ENCODE peak calls at places on chromosomes 16 and 17, in nine cellular contexts. J is left lung, E is mucosa of descending colon, T is colonic mucosa, F is thyroid gland, B is upper lobe of right lung, H is heart right ventricle, Z is psoas muscle, X is A549. U is an unnamed sample.

GRCh38 chr16:7835032-7835431 is 502.4 kb downstream of the RBFOX1 start:
- DNase-seq in X (no peak), T (no peak), H (no peak), Z (no peak), J (no peak), E (no peak), F (no peak), B (no peak), U (no peak)

GRCh38 chr16:57202095-57202886 is 16.2 kb downstream of the RSPRY1 start:
- DNase-seq in T (no peak), H (no peak), X (no peak), B (no peak), Z (no peak), F (no peak), E (no peak), J (no peak), U (no peak)

GRCh38 chr17:61731330-61731729 is 132.0 kb downstream of the BRIP1 start:
- DNase-seq in Z (no peak), H (no peak), E (no peak), J (no peak), B (no peak), T (no peak), X (no peak), F (no peak), U (no peak)

GRCh38 chr16:27330542-27330941 is 16.8 kb downstream of the IL4R start:
- DNase-seq in Z (no peak), T (peak; percentile 62), H (peak; percentile 42), B (peak; percentile 77), F (peak; percentile 75), J (peak; percentile 73), X (no peak), E (no peak), U (peak; percentile 84)

GRCh38 chr17:30278032-30278431 is 13.7 kb downstream of the BLMH start:
- DNase-seq in B (no peak), T (no peak), X (peak; percentile 31), J (no peak), H (no peak), Z (no peak), F (peak; percentile 27), E (no peak), U (peak; percentile 63)

GRCh38 chr17:80877095-80877828 is 114.4 kb upstream of the CHMP6 start:
- DNase-seq in T (no peak), F (no peak), H (no peak), Z (peak; percentile 36), J (peak; percentile 11), X (no peak), E (peak; percentile 48), B (no peak), U (no peak)

GRCh38 chr16:3259097-3259496 is 2.7 kb upstream of the MEFV start:
- DNase-seq in F (no peak), J (peak; percentile 74), X (no peak), B (no peak), Z (no peak), H (no peak), T (peak; percentile 28), E (no peak), U (no peak)

GRCh38 chr17:73371285-73371684 is 59.5 kb upstream of the CDC42EP4 start:
- DNase-seq in E (no peak), H (no peak), J (no peak), X (peak; percentile 44), Z (no peak), B (no peak), F (no peak), T (no peak), U (no peak)

DNA sequence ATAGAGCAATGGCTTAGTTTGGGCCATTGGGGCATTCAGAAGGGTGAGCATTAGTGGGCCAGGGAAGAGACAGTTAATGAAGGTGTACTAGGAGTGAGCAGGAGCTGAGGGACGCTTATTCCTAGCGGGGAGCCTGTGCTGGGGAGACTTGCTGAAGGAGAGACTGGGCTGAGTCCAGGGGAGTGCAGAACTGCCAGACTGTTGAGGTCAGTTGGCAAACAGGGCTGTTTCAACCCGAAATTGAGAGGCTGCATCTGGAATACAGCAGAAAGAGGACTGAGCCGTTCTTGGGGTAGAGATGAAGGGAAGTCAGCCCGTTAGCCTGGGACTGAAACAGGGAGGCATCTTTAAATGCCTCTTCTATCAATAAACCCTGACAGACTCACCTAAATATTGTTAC is 33.2 kb downstream of the MAP2K6 start:
- DNase-seq in Z (peak; percentile 59), E (no peak), T (no peak), J (no peak), X (no peak), F (no peak), B (no peak), H (peak; percentile 35), U (peak; percentile 87)
- H3K4me3 ChIP-seq in Z (peak overlapping the region; percentile 58), E (no peak overlapping the region), T (no peak overlapping the region), J (no peak overlapping the region), X (no peak overlapping the region), F (no peak overlapping the region), B (no peak overlapping the region), H (no peak overlapping the region), U (no peak overlapping the region)

GRCh38 chr17:77488531-77489238 is 347.9 kb downstream of the SEC14L1 start:
- DNase-seq in E (peak; percentile 49), Z (peak; percentile 47), H (no peak), J (no peak), F (peak; percentile 2), X (no peak), B (no peak), T (no peak), U (no peak)

GRCh38 chr17:77489239-77489897 is 348.6 kb downstream of the SEC14L1 start:
- DNase-seq in E (peak; percentile 47), B (peak; percentile 57), X (no peak), J (peak; percentile 28), H (no peak), Z (peak; percentile 47), T (no peak), F (peak; percentile 1), U (no peak)

GRCh38 chr17:77485089-77485833 is 344.5 kb downstream of the SEC14L1 start:
- DNase-seq in E (peak; percentile 1), B (no peak), X (no peak), Z (peak; percentile 32), F (no peak), J (no peak), T (no peak), H (no peak), U (no peak)

GRCh38 chr17:77487677-77488530 is 347.1 kb downstream of the SEC14L1 start:
- DNase-seq in X (no peak), Z (peak; percentile 44), H (peak; percentile 12), J (no peak), E (peak; percentile 34), T (no peak), B (no peak), F (no peak), U (peak; percentile 48)

GRCh38 chr17:77487211-77487629 is 346.5 kb downstream of the SEC14L1 start:
- DNase-seq in Z (peak; percentile 12), X (no peak), F (no peak), T (no peak), J (no peak), H (no peak), E (peak; percentile 40), B (no peak), U (no peak)
- H3K4me1 ChIP-seq in Z (peaks cover 19% of the 10 kb centered on the region), X (peaks cover 4% of the 10 kb centered on the region), F (peaks cover 15% of the 10 kb centered on the region), T (no peaks in the 10 kb centered on the region), J (peaks cover 13% of the 10 kb centered on the region), H (peaks cover 15% of the 10 kb centered on the region), E (no peaks in the 10 kb centered on the region), B (peaks cover 16% of the 10 kb centered on the region), U (peaks cover 8% of the 10 kb centered on the region)

GRCh38 chr16:4832698-4833343 is 14.3 kb downstream of the GLYR1 start:
- DNase-seq in Z (no peak), H (no peak), B (no peak), T (peak; percentile 35), J (no peak), E (no peak), F (no peak), X (no peak), U (no peak)
- H3K4me3 ChIP-seq in Z (no peak overlapping the region), H (no peak overlapping the region), B (no peak overlapping the region), T (no peak overlapping the region), J (no peak overlapping the region), E (no peak overlapping the region), F (no peak overlapping the region), X (no peak overlapping the region), U (no peak overlapping the region)

DNA sequence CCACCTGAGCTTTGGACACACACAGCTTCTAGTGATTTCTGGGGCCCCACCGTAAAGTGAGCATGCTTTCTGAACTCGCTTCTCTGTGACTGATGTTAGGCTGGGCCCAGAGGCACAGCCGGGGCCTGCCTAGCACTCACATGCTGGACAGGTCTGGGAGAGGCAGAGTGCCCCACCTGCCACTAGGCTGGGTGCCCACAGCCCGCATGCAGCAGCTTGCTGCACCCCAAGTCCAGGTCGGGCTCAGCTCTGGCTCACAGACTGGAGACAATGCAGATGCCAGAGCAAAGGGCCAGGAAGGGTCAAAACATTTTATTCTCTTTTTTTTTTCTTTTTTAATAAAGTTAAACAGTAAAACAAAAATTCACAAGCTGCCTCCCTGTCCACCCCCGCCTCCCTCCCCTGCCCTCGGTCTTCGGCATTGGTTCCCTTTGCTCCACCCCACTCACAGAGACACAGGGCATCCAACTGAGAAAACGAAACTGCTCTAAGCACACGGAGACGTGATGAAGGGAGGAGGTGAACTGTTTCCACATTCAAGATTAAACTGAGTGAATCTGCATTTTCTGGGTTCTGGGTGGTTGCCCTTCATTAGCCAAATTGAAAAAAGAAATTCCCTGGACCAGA is 9.7 kb downstream of the CNP start:
- DNase-seq in H (no peak), J (no peak), Z (peak; percentile 46), X (no peak), B (peak; percentile 33), E (peak; percentile 50), F (peak; percentile 37), T (no peak), U (no peak)
- H3K4me1 ChIP-seq in H (peaks cover 7% of the 10 kb centered on the region), J (peaks cover 14% of the 10 kb centered on the region), Z (peaks cover 22% of the 10 kb centered on the region), X (peaks cover 7% of the 10 kb centered on the region), B (no peaks in the 10 kb centered on the region), E (peaks cover 5% of the 10 kb centered on the region), F (peaks cover 14% of the 10 kb centered on the region), T (no peaks in the 10 kb centered on the region), U (peaks cover 2% of the 10 kb centered on the region)

GRCh38 chr16:14418795-14419225 is 211.2 kb downstream of the PARN start:
- DNase-seq in J (no peak), B (no peak), H (no peak), X (no peak), T (no peak), F (no peak), E (no peak), Z (no peak), U (peak; percentile 82)
- H3K4me3 ChIP-seq in J (no peak overlapping the region), B (no peak overlapping the region), H (no peak overlapping the region), X (no peak overlapping the region), T (no peak overlapping the region), F (no peak overlapping the region), E (no peak overlapping the region), Z (peak overlapping the region; percentile 18), U (peak overlapping the region; percentile 26)